ENCODE peak calls at places on chromosomes 6 and 20, in nine cellular contexts. C is stimulated activated naive CD8-positive, alpha-beta T cell treated with anti-CD3 and anti-CD28 coated beads, Interleukin-15, amount 100 ng/mL, for 72 hours; X is HTR-8/SVneo; L is Peyer's patch; Z is SW 1271; W is activated naive CD4-positive, alpha-beta T cell treated with anti-CD3 and anti-CD28 coated beads for 36 hours; K is NCI-H345; R is LoVo; D is NCI-H1092. P is an unnamed sample.
A peak's percentile ranks its signal among the peaks of the same experiment; 100 is the strongest.

GRCh38 chr20:63740501-63741353 is 1.2 kb downstream of the SLC2A4RG start:
- DNase-seq in R (peak; percentile 76), W (peak; percentile 31), D (peak; percentile 52), C (peak; percentile 44), K (peak; percentile 90), L (peak; percentile 91), X (peak; percentile 100), Z (peak; percentile 83), P (peak; percentile 95)

GRCh38 chr6:75282706-75283105 is 1.9 kb downstream of the TMEM30A start:
- DNase-seq in L (no peak), R (no peak), Z (no peak), C (no peak), W (no peak), D (no peak), X (no peak), K (no peak), P (no peak)

GRCh38 chr20:9150632-9151031 is 81.7 kb downstream of the PLCB4 start:
- DNase-seq in X (no peak), Z (no peak), D (no peak), W (no peak), L (no peak), R (no peak), C (no peak), K (no peak), P (no peak)

GRCh38 chr6:48068326-48069191 is 42.4 kb downstream of the PTCHD4 start:
- DNase-seq in Z (no peak), X (no peak), C (no peak), D (no peak), R (no peak), L (no peak), K (peak; percentile 65), W (no peak), P (no peak)

GRCh38 chr20:58661298-58662141 is 10.4 kb downstream of the STX16 start:
- DNase-seq in Z (no peak), C (peak; percentile 23), D (no peak), W (peak; percentile 62), X (no peak), R (no peak), L (no peak), K (no peak), P (no peak)

GRCh38 chr6:168192901-168193815 is 114.1 kb upstream of the FRMD1 start:
- DNase-seq in C (no peak), Z (no peak), D (no peak), K (no peak), W (no peak), L (peak; percentile 33), R (no peak), X (no peak), P (no peak)

GRCh38 chr6:166575190-166575589 is 11.3 kb downstream of the RAMACL start:
- DNase-seq in C (no peak), L (no peak), W (no peak), R (no peak), Z (no peak), K (no peak), D (no peak), X (no peak), P (no peak)

GRCh38 chr6:44278774-44279697 is 8.8 kb downstream of the TMEM151B start:
- DNase-seq in K (no peak), R (no peak), C (no peak), Z (no peak), D (no peak), X (peak; percentile 59), W (no peak), L (no peak), P (no peak)

GRCh38 chr6:1901556-1901955 is 291.8 kb downstream of the FOXC1 start:
- DNase-seq in W (peak; percentile 7), K (no peak), Z (no peak), D (no peak), C (no peak), X (no peak), R (no peak), L (no peak), P (no peak)

P was measured in prostate gland.